ENCODE peak calls at places on chromosome 2, in seven cellular contexts. L, A, K, B, Y, M and R are unnamed samples.

GRCh38 chr2:204154863-204155262 is 218.3 kb downstream of the ICOS start:
- DNase-seq in A (no peak), L (no peak), B (no peak), K (no peak), Y (no peak), M (no peak), R (no peak)

GRCh38 chr2:24489465-24489864 is 1.6 kb upstream of the NCOA1 start:
- DNase-seq in M (no peak), K (no peak), L (no peak), A (no peak), B (no peak), Y (no peak), R (no peak)

GRCh38 chr2:143682643-143683042 is 553.4 kb downstream of the ARHGAP15 start:
- DNase-seq in A (no peak), M (no peak), B (no peak), K (no peak), L (no peak), Y (no peak), R (no peak)

GRCh38 chr2:47429795-47430194 is 26.8 kb downstream of the MSH2 start:
- DNase-seq in A (no peak), L (peak), K (no peak), Y (no peak), B (no peak), M (no peak), R (no peak)

GRCh38 chr2:200603972-200604371 is 18.2 kb downstream of the AOX1 start:
- DNase-seq in Y (no peak), L (no peak), M (no peak), B (no peak), K (no peak), A (no peak), R (no peak)

GRCh38 chr2:176178807-176179271 is 9.6 kb upstream of the HOXD1 start:
- DNase-seq in A (no peak), B (no peak), M (no peak), K (no peak), L (no peak), Y (no peak), R (no peak)

GRCh38 chr2:196112408-196113039 is 43.9 kb upstream of the DNAH7 start:
- DNase-seq in K (no peak), B (no peak), Y (no peak), M (peak), L (peak), A (no peak), R (no peak)

GRCh38 chr2:239919779-239920545 is 105.2 kb downstream of the NDUFA10 start:
- DNase-seq in M (no peak), K (no peak), Y (no peak), B (no peak), A (no peak), L (no peak), R (no peak)

GRCh38 chr2:36807223-36807886 is 110.8 kb downstream of the VIT start:
- DNase-seq in L (no peak), B (no peak), K (no peak), M (no peak), Y (no peak), A (no peak), R (no peak)

GRCh38 chr2:67631474-67631873 is 234.3 kb downstream of the ETAA1 start:
- DNase-seq in K (no peak), Y (no peak), B (no peak), M (no peak), L (peak), A (no peak), R (no peak)

GRCh38 chr2:174035981-174036742 is 71.0 kb upstream of the SP3 start:
- DNase-seq in M (no peak), K (no peak), A (no peak), B (no peak), L (no peak), Y (no peak), R (no peak)

GRCh38 chr2:223760838-223761502 is 76.4 kb downstream of the AP1S3 start:
- DNase-seq in M (peak), K (peak), B (peak), Y (peak), L (peak), A (peak), R (peak)

GRCh38 chr2:33417093-33417492 is 59.4 kb upstream of the RASGRP3 start:
- DNase-seq in M (no peak), B (no peak), K (no peak), A (no peak), Y (no peak), L (no peak), R (no peak)

GRCh38 chr2:241764272-241765241 is 12.1 kb upstream of the GAL3ST2 start:
- DNase-seq in A (no peak), M (no peak), K (no peak), Y (no peak), L (no peak), B (no peak), R (no peak)